ENCODE peak calls at places on chromosome 16, in six cellular contexts. U, G, P, H, F and O are unnamed samples.

GRCh38 chr16:12403746-12404658 is 399.7 kb downstream of the CPPED1 start:
- DNase-seq in P (no peak), H (peak), U (no peak), F (no peak), G (no peak), O (no peak)

GRCh38 chr16:87628940-87629339 is 26.6 kb downstream of the JPH3 start:
- DNase-seq in G (peak), F (no peak), P (no peak), H (no peak), U (peak), O (no peak)

GRCh38 chr16:67529639-67530012 is 997 bp downstream of the RIPOR1 start:
- DNase-seq in G (peak), U (peak), F (no peak), H (peak), P (no peak), O (no peak)

GRCh38 chr16:88970539-88971065 is 6.4 kb downstream of the CBFA2T3 start:
- DNase-seq in U (no peak), P (no peak), F (no peak), G (no peak), H (no peak), O (no peak)

GRCh38 chr16:67441289-67441753 is 10.4 kb downstream of the HSD11B2 start:
- DNase-seq in F (no peak), G (no peak), H (no peak), U (no peak), P (no peak), O (no peak)

GRCh38 chr16:28526201-28527099 is 12.3 kb downstream of the NUPR1 start:
- DNase-seq in U (no peak), H (no peak), F (no peak), G (no peak), P (no peak), O (no peak)

GRCh38 chr16:31695667-31696066 is 168.0 kb downstream of the AHSP start:
- DNase-seq in G (no peak), H (no peak), F (no peak), U (no peak), P (no peak), O (no peak)

GRCh38 chr16:75289189-75289588 is 37.8 kb upstream of the BCAR1 start:
- DNase-seq in G (peak), P (no peak), H (no peak), U (peak), F (no peak), O (no peak)

GRCh38 chr16:75095637-75096036 is 20.9 kb downstream of the LDHD start:
- DNase-seq in G (no peak), P (no peak), H (no peak), F (no peak), U (no peak), O (no peak)

GRCh38 chr16:71369494-71369893 is 11.0 kb downstream of the CALB2 start:
- DNase-seq in F (no peak), U (no peak), P (no peak), H (no peak), G (no peak), O (no peak)

GRCh38 chr16:54136276-54136625 is 150.3 kb downstream of the IRX3 start:
- DNase-seq in P (no peak), F (no peak), G (peak), U (peak), H (no peak), O (no peak)

GRCh38 chr16:88298166-88298881 is 84.4 kb upstream of the ZNF469 start:
- DNase-seq in F (no peak), P (peak), G (peak), H (no peak), U (peak), O (no peak)

GRCh38 chr16:73145166-73145565 is 97.2 kb upstream of the ZFHX3 start:
- DNase-seq in F (no peak), U (no peak), H (peak), P (no peak), G (no peak), O (peak)

GRCh38 chr16:52068447-52069074 is 478.4 kb downstream of the TOX3 start:
- DNase-seq in U (peak), H (peak), F (no peak), G (peak), P (no peak), O (peak)

GRCh38 chr16:89495121-89495520 is 4.8 kb upstream of the ANKRD11 start:
- DNase-seq in F (no peak), H (no peak), G (peak), P (no peak), U (peak), O (peak)

GRCh38 chr16:3594316-3595109 is 16.9 kb downstream of the SLX4 start:
- DNase-seq in G (no peak), U (no peak), F (no peak), P (no peak), H (no peak), O (no peak)

GRCh38 chr16:55494994-55495421 is 13.9 kb upstream of the LPCAT2 start:
- DNase-seq in H (peak), F (no peak), P (no peak), G (peak), U (peak), O (no peak)

GRCh38 chr16:81697886-81698635 is 81.0 kb upstream of the PLCG2 start:
- DNase-seq in G (peak), U (no peak), H (no peak), P (no peak), F (no peak), O (no peak)

GRCh38 chr16:27293343-27293742 is 20.4 kb upstream of the IL4R start:
- DNase-seq in G (no peak), F (no peak), U (no peak), P (no peak), H (no peak), O (no peak)

GRCh38 chr16:22727285-22728166 is 86.4 kb upstream of the HS3ST2 start:
- DNase-seq in U (no peak), G (no peak), P (no peak), F (no peak), H (no peak), O (no peak)

GRCh38 chr16:4214215-4214621 is 27.7 kb downstream of the SRL start:
- DNase-seq in G (peak), P (peak), U (peak), F (no peak), H (no peak), O (no peak)

GRCh38 chr16:88906020-88906419 is 39.6 kb upstream of the PABPN1L start:
- DNase-seq in P (no peak), H (no peak), G (no peak), F (no peak), U (no peak), O (no peak)

GRCh38 chr16:3963203-3963602 is 82.7 kb upstream of the CREBBP start:
- DNase-seq in F (no peak), P (peak), H (no peak), U (no peak), G (no peak), O (no peak)

GRCh38 chr16:24848065-24848464 is 2.3 kb downstream of the SLC5A11 start:
- DNase-seq in P (no peak), H (no peak), G (peak), U (peak), F (no peak), O (no peak)

GRCh38 chr16:8887438-8887765 is 5.3 kb downstream of the LITAFD start:
- DNase-seq in H (no peak), G (no peak), F (no peak), U (no peak), P (no peak), O (no peak)

GRCh38 chr16:55811811-55812210 is 21.1 kb downstream of the CES1 start:
- DNase-seq in P (no peak), G (no peak), U (no peak), F (no peak), H (no peak), O (no peak)

GRCh38 chr16:69711115-69711740 is 15.1 kb downstream of the NQO1 start:
- DNase-seq in F (no peak), U (peak), G (peak), P (peak), H (no peak), O (no peak)

GRCh38 chr16:1093284-1094123 is 2.5 kb downstream of the C1QTNF8 start:
- DNase-seq in H (peak), U (no peak), G (peak), F (no peak), P (no peak), O (no peak)

GRCh38 chr16:3953728-3954410 is 73.4 kb upstream of the CREBBP start:
- DNase-seq in F (no peak), U (no peak), G (no peak), P (peak), H (peak), O (no peak)

GRCh38 chr16:50136399-50136798 is 16.7 kb upstream of the TENT4B start:
- DNase-seq in U (no peak), G (no peak), P (no peak), H (no peak), F (no peak), O (no peak)
- TF ChIP-seq CTCF in U (peak), G (peak), P (no peak), H (peak), F (peak), O (no peak)

GRCh38 chr16:85402910-85403692 is 210.0 kb upstream of the GSE1 start:
- DNase-seq in G (peak), H (no peak), P (peak), U (peak), F (no peak), O (no peak)
- TF ChIP-seq CTCF in G (no peak), H (no peak), P (no peak), U (no peak), F (no peak), O (no peak)

GRCh38 chr16:15610369-15610871 is 32.5 kb downstream of the MARF1 start:
- DNase-seq in U (peak), F (no peak), H (no peak), P (no peak), G (no peak), O (no peak)

GRCh38 chr16:15609286-15609649 is 33.7 kb downstream of the MARF1 start:
- DNase-seq in F (no peak), P (no peak), H (no peak), U (no peak), G (peak), O (no peak)

GRCh38 chr16:15607700-15608396 is 35.1 kb downstream of the MARF1 start:
- DNase-seq in U (peak), P (peak), H (no peak), F (no peak), G (peak), O (no peak)

GRCh38 chr16:15606521-15607220 is 36.3 kb downstream of the MARF1 start:
- DNase-seq in F (no peak), P (no peak), U (no peak), G (no peak), H (no peak), O (no peak)

DNA sequence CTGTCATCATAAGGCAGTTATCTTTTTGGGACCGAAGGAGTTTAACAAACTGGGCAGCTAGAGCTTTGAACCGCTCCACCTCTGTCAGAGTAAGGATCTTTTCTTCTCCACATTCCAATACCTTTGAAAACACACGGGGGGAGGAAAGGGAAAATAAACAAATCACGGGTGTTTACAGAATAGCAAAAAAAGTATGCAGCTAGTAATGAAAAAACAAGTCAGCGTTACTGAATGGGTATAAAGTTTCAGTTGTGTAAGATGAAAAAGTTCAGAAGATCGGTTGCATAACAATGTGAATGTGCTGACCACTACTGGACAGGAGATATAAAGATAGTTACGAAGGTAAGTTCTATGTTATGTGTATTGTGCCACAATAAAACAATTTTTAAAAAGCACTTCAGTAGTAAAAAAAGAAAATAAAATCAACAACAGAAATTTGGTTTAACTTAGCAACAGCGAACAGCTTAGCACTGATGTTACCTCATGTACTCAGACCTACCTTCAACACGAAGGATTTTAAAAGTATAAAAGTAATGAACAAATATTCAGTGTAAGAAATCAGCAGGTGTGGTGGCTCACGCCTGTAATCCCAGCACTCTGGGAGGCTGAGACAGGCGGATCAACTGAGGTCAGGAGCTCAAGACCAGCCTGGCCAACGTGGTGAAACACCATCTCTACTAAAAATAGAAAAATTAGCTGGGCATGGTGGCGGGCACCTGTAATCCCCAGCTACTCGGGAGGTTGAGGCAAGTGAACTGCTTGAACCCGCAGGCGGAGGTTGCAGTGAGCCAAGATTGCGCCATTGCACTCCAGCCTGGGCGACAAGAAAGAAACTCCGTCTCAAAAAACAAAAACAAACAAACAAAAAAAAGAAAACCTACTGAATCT is 34.3 kb downstream of the MARF1 start:
- DNase-seq in U (peak), G (peak), P (no peak), F (no peak), H (no peak), O (no peak)
- TF ChIP-seq CTCF in U (no peak), G (no peak), P (no peak), F (no peak), H (no peak), O (no peak)

GRCh38 chr16:49608801-49609200 is 235.2 kb downstream of the C16orf78 start:
- DNase-seq in H (peak), G (peak), F (no peak), U (peak), P (peak), O (no peak)
- TF ChIP-seq CTCF in H (peak), G (peak), F (peak), U (peak), P (peak), O (peak)

GRCh38 chr16:83113317-83113716 is 486.5 kb downstream of the CDH13 start:
- DNase-seq in F (no peak), U (peak), G (peak), P (no peak), H (peak), O (peak)
- TF ChIP-seq CTCF in F (peak), U (peak), G (peak), P (peak), H (peak), O (peak)

GRCh38 chr16:58563775-58564174 is 48.5 kb downstream of the SETD6 start:
- DNase-seq in F (no peak), U (no peak), G (no peak), H (no peak), P (no peak), O (no peak)
- TF ChIP-seq CTCF in F (no peak), U (no peak), G (no peak), H (no peak), P (no peak), O (no peak)

GRCh38 chr16:10314811-10315210 is 71.0 kb upstream of the ATF7IP2 start:
- DNase-seq in U (peak), P (no peak), G (peak), F (no peak), H (no peak), O (no peak)
- TF ChIP-seq CTCF in U (no peak), P (no peak), G (peak), F (no peak), H (peak), O (no peak)

GRCh38 chr16:47204736-47205499 is 61.2 kb upstream of the NETO2 start:
- DNase-seq in H (peak), G (no peak), F (no peak), U (no peak), P (no peak), O (no peak)
- TF ChIP-seq CTCF in H (peak), G (no peak), F (peak), U (no peak), P (no peak), O (no peak)